ENCODE peak calls at places on chromosomes 6 and 20, in five cellular contexts. A is occipital lobe, E is NCI-H345, P is B cell, L is WTC11. H is an unnamed sample.

GRCh38 chr20:48962976-48963730 is 41.6 kb downstream of the ARFGEF2 start:
- DNase-seq in L (no peak), P (no peak), E (no peak), A (no peak), H (no peak)

GRCh38 chr6:128882991-128883571 is at the start of gene LAMA2:
- DNase-seq in L (peak; percentile 83), P (no peak), A (peak; percentile 38), E (no peak), H (peak; percentile 93)

GRCh38 chr6:90110971-90111370 is 185.7 kb downstream of the BACH2 start:
- DNase-seq in L (no peak), P (no peak), A (no peak), E (no peak), H (no peak)

GRCh38 chr20:32628960-32629530 is 43.9 kb upstream of the NOL4L start:
- DNase-seq in P (no peak), A (no peak), E (peak; percentile 53), L (no peak), H (peak; percentile 83)

GRCh38 chr6:44227138-44227770 is 3.9 kb downstream of the SLC29A1 start:
- DNase-seq in E (no peak), L (no peak), A (no peak), P (peak; percentile 34), H (peak; percentile 91)

GRCh38 chr6:131101911-131102680 is 33.2 kb upstream of the AKAP7 start:
- DNase-seq in P (no peak), L (no peak), E (no peak), A (no peak), H (no peak)

GRCh38 chr6:168167431-168168315 is 88.7 kb upstream of the FRMD1 start:
- DNase-seq in P (no peak), E (no peak), A (no peak), L (no peak), H (no peak)

GRCh38 chr6:83685481-83685880 is 23.4 kb downstream of the SNAP91 start:
- DNase-seq in L (no peak), E (no peak), A (no peak), P (no peak), H (no peak)

GRCh38 chr6:98529364-98529763 is 305.0 kb upstream of the POU3F2 start:
- DNase-seq in L (no peak), A (peak; percentile 36), P (no peak), E (peak; percentile 49), H (no peak)